ENCODE peak calls at places on chromosomes 5 and 9, in eight cellular contexts. One of them, this sample, is unnamed.

GRCh38 chr5:106019271-106019670 is 1651.5 kb downstream of the EFNA5 start:
- DNase-seq in naive thymus-derived CD8-positive, alpha-beta T cell: no peak
- DNase-seq in tibial artery: no peak
- DNase-seq in RWPE1: no peak
- DNase-seq in C1 segment of cervical spinal cord: no peak
- DNase-seq in coronary artery: no peak
- DNase-seq in NCI-H510A: no peak
- DNase-seq in WTC11: no peak
- DNase-seq in this sample: no peak

GRCh38 chr5:14406554-14406849 is 175.1 kb upstream of the OTULINL start:
- DNase-seq in C1 segment of cervical spinal cord: peak
- DNase-seq in NCI-H510A: no peak
- DNase-seq in WTC11: no peak
- DNase-seq in RWPE1: peak
- DNase-seq in coronary artery: no peak
- DNase-seq in naive thymus-derived CD8-positive, alpha-beta T cell: no peak
- DNase-seq in tibial artery: no peak
- DNase-seq in this sample: no peak

GRCh38 chr5:82381591-82381990 is 103.4 kb upstream of the RPS23 start:
- DNase-seq in WTC11: no peak
- DNase-seq in NCI-H510A: no peak
- DNase-seq in RWPE1: no peak
- DNase-seq in C1 segment of cervical spinal cord: no peak
- DNase-seq in tibial artery: no peak
- DNase-seq in coronary artery: no peak
- DNase-seq in naive thymus-derived CD8-positive, alpha-beta T cell: no peak
- DNase-seq in this sample: no peak

GRCh38 chr5:91464886-91465646 is 81.9 kb upstream of the ARRDC3 start:
- DNase-seq in RWPE1: no peak
- DNase-seq in tibial artery: no peak
- DNase-seq in NCI-H510A: no peak
- DNase-seq in C1 segment of cervical spinal cord: no peak
- DNase-seq in WTC11: no peak
- DNase-seq in naive thymus-derived CD8-positive, alpha-beta T cell: no peak
- DNase-seq in coronary artery: no peak
- DNase-seq in this sample: no peak

GRCh38 chr5:14305045-14305444 is 161.9 kb downstream of the TRIO start:
- DNase-seq in NCI-H510A: no peak
- DNase-seq in RWPE1: peak
- DNase-seq in WTC11: no peak
- DNase-seq in coronary artery: no peak
- DNase-seq in tibial artery: no peak
- DNase-seq in naive thymus-derived CD8-positive, alpha-beta T cell: no peak
- DNase-seq in C1 segment of cervical spinal cord: no peak
- DNase-seq in this sample: no peak

GRCh38 chr5:97078958-97079357 is 63.5 kb downstream of the LIX1 start:
- DNase-seq in RWPE1: no peak
- DNase-seq in WTC11: no peak
- DNase-seq in coronary artery: no peak
- DNase-seq in tibial artery: no peak
- DNase-seq in naive thymus-derived CD8-positive, alpha-beta T cell: no peak
- DNase-seq in NCI-H510A: no peak
- DNase-seq in C1 segment of cervical spinal cord: no peak
- DNase-seq in this sample: no peak

GRCh38 chr9:107548298-107549142 is 59.0 kb upstream of the KLF4 start:
- DNase-seq in tibial artery: peak
- DNase-seq in naive thymus-derived CD8-positive, alpha-beta T cell: no peak
- DNase-seq in NCI-H510A: no peak
- DNase-seq in WTC11: no peak
- DNase-seq in RWPE1: peak
- DNase-seq in C1 segment of cervical spinal cord: peak
- DNase-seq in coronary artery: no peak
- DNase-seq in this sample: no peak

GRCh38 chr5:143657814-143658395 is 154.1 kb upstream of the HMHB1 start:
- DNase-seq in tibial artery: no peak
- DNase-seq in RWPE1: no peak
- DNase-seq in C1 segment of cervical spinal cord: no peak
- DNase-seq in WTC11: no peak
- DNase-seq in coronary artery: no peak
- DNase-seq in NCI-H510A: peak
- DNase-seq in naive thymus-derived CD8-positive, alpha-beta T cell: no peak
- DNase-seq in this sample: no peak

GRCh38 chr5:157870837-157871834 is 12.2 kb upstream of the CLINT1 start:
- DNase-seq in RWPE1: peak
- DNase-seq in NCI-H510A: no peak
- DNase-seq in naive thymus-derived CD8-positive, alpha-beta T cell: no peak
- DNase-seq in coronary artery: no peak
- DNase-seq in tibial artery: no peak
- DNase-seq in WTC11: no peak
- DNase-seq in C1 segment of cervical spinal cord: no peak
- DNase-seq in this sample: no peak

GRCh38 chr5:57650360-57651069 is 167.9 kb upstream of the ACTBL2 start:
- DNase-seq in tibial artery: no peak
- DNase-seq in RWPE1: peak
- DNase-seq in coronary artery: no peak
- DNase-seq in naive thymus-derived CD8-positive, alpha-beta T cell: no peak
- DNase-seq in C1 segment of cervical spinal cord: no peak
- DNase-seq in NCI-H510A: no peak
- DNase-seq in WTC11: peak
- DNase-seq in this sample: no peak